ENCODE peak calls at places on chromosome 17, in four cellular contexts. One of them, this sample, is unnamed.
A peak's percentile ranks its signal among the peaks of the same experiment; 100 is the strongest.

GRCh38 chr17:81422776-81423697 is 27.8 kb downstream of the BAHCC1 start:
- DNase-seq in fibroblast of mammary gland: peak; percentile 95
- DNase-seq in ascending aorta: peak; percentile 97
- DNase-seq in right atrium auricular region: peak; percentile 93
- DNase-seq in this sample: no peak

GRCh38 chr17:8964801-8965393 is 610 bp downstream of the PIK3R5 start:
- DNase-seq in fibroblast of mammary gland: no peak
- DNase-seq in right atrium auricular region: no peak
- DNase-seq in ascending aorta: no peak
- DNase-seq in this sample: peak; percentile 7

GRCh38 chr17:56995776-56996175 is 17.8 kb downstream of the SCPEP1 start:
- DNase-seq in right atrium auricular region: no peak
- DNase-seq in fibroblast of mammary gland: no peak
- DNase-seq in ascending aorta: no peak
- DNase-seq in this sample: no peak

GRCh38 chr17:42975265-42975664 is 4.6 kb downstream of the PTGES3L start:
- DNase-seq in right atrium auricular region: no peak
- DNase-seq in fibroblast of mammary gland: no peak
- DNase-seq in ascending aorta: no peak
- DNase-seq in this sample: no peak

GRCh38 chr17:83162035-83162745 is 82.8 kb downstream of the METRNL start:
- DNase-seq in right atrium auricular region: no peak
- DNase-seq in fibroblast of mammary gland: no peak
- DNase-seq in ascending aorta: no peak
- DNase-seq in this sample: no peak

GRCh38 chr17:3037259-3037658 is 26.1 kb downstream of the OR1D5 start:
- DNase-seq in ascending aorta: no peak
- DNase-seq in right atrium auricular region: no peak
- DNase-seq in fibroblast of mammary gland: no peak
- DNase-seq in this sample: no peak

GRCh38 chr17:8867361-8867981 is at the start of gene PIK3R6:
- DNase-seq in ascending aorta: peak; percentile 49
- DNase-seq in fibroblast of mammary gland: no peak
- DNase-seq in right atrium auricular region: no peak
- DNase-seq in this sample: no peak

GRCh38 chr17:4898351-4898750 is 985 bp upstream of the C17orf107 start:
- DNase-seq in right atrium auricular region: no peak
- DNase-seq in ascending aorta: no peak
- DNase-seq in fibroblast of mammary gland: no peak
- DNase-seq in this sample: no peak

GRCh38 chr17:8162232-8162996 is at the start of gene VAMP2:
- DNase-seq in right atrium auricular region: no peak
- DNase-seq in fibroblast of mammary gland: peak; percentile 50
- DNase-seq in ascending aorta: peak; percentile 92
- DNase-seq in this sample: peak; percentile 84

GRCh38 chr17:48997103-48997826 is at the start of gene IGF2BP1:
- DNase-seq in fibroblast of mammary gland: peak; percentile 18
- DNase-seq in right atrium auricular region: peak; percentile 51
- DNase-seq in ascending aorta: no peak
- DNase-seq in this sample: peak; percentile 58

GRCh38 chr17:80709090-80709695 is 164.6 kb downstream of the RPTOR start:
- DNase-seq in ascending aorta: no peak
- DNase-seq in fibroblast of mammary gland: no peak
- DNase-seq in right atrium auricular region: no peak
- DNase-seq in this sample: no peak

GRCh38 chr17:32487460-32488176 is 825 bp downstream of the CDK5R1 start:
- DNase-seq in fibroblast of mammary gland: no peak
- DNase-seq in right atrium auricular region: no peak
- DNase-seq in ascending aorta: no peak
- DNase-seq in this sample: no peak

GRCh38 chr17:5522476-5522875 is 36.1 kb downstream of the MIS12 start:
- DNase-seq in fibroblast of mammary gland: no peak
- DNase-seq in right atrium auricular region: no peak
- DNase-seq in ascending aorta: no peak
- DNase-seq in this sample: no peak

GRCh38 chr17:59668816-59669215 is 38.4 kb downstream of the PTRH2 start:
- DNase-seq in fibroblast of mammary gland: peak; percentile 95
- DNase-seq in right atrium auricular region: no peak
- DNase-seq in ascending aorta: no peak
- DNase-seq in this sample: no peak

GRCh38 chr17:40666366-40666765 is 1.4 kb upstream of the KRT222 start:
- DNase-seq in ascending aorta: no peak
- DNase-seq in fibroblast of mammary gland: no peak
- DNase-seq in right atrium auricular region: no peak
- DNase-seq in this sample: no peak

GRCh38 chr17:45430738-45431530 is 1.7 kb downstream of the ARHGAP27 start:
- DNase-seq in ascending aorta: no peak
- DNase-seq in fibroblast of mammary gland: no peak
- DNase-seq in right atrium auricular region: no peak
- DNase-seq in this sample: no peak

GRCh38 chr17:47204722-47205418 is 4.3 kb upstream of the MYL4 start:
- DNase-seq in right atrium auricular region: no peak
- DNase-seq in ascending aorta: no peak
- DNase-seq in fibroblast of mammary gland: peak; percentile 75
- DNase-seq in this sample: no peak

GRCh38 chr17:78315355-78316114 is 44.3 kb downstream of the SOCS3 start:
- DNase-seq in right atrium auricular region: peak; percentile 94
- DNase-seq in ascending aorta: peak; percentile 97
- DNase-seq in fibroblast of mammary gland: peak; percentile 97
- DNase-seq in this sample: no peak

GRCh38 chr17:66942453-66943264 is 21.8 kb upstream of the CACNG4 start:
- DNase-seq in fibroblast of mammary gland: no peak
- DNase-seq in ascending aorta: no peak
- DNase-seq in right atrium auricular region: no peak
- DNase-seq in this sample: no peak
- TF ChIP-seq CTCF in fibroblast of mammary gland: no peak
- TF ChIP-seq CTCF in ascending aorta: no peak
- TF ChIP-seq CTCF in right atrium auricular region: no peak
- TF ChIP-seq CTCF in this sample: no peak

DNA sequence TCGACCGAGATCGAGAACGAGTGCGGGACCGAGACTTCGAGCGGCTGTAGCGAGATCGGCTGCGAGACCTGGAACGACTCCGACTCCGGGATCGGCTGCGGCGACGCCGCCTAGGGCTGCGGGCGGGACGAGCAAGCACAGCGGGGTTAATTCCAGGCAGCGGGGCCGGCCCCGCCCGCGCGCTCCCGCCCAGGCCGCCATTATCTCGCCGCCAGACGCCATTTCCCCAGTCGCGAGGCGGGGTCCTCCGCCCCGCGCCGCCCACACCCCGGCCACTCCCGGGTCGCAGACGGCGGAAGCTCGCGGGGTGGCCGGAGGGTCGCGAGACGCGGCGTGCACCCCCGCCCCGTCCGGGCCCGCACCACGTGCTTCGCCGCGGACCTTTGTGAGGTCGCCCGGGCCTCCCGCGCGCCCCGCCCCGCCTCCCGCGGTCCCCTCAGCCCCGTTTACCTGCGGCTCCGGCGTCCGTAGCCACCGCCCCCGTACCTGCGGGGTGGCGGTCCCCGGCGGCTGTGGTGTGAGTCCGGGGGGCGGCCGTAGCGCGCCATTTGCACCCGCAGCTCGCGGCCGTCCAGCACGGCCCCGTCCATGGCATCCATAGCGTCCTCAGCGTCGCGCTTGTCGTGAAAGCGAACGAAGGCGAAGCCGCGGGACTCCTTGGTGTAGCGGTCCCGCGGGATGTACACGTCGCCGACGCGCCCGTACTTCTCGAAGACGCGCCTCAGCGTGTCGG is 616 bp downstream of the SRSF2 start:
- DNase-seq in right atrium auricular region: peak; percentile 77
- DNase-seq in ascending aorta: peak; percentile 85
- DNase-seq in fibroblast of mammary gland: peak; percentile 50
- DNase-seq in this sample: peak; percentile 77
- TF ChIP-seq CTCF in right atrium auricular region: no peak
- TF ChIP-seq CTCF in ascending aorta: peak; percentile 19
- TF ChIP-seq CTCF in fibroblast of mammary gland: no peak
- TF ChIP-seq CTCF in this sample: no peak

DNA sequence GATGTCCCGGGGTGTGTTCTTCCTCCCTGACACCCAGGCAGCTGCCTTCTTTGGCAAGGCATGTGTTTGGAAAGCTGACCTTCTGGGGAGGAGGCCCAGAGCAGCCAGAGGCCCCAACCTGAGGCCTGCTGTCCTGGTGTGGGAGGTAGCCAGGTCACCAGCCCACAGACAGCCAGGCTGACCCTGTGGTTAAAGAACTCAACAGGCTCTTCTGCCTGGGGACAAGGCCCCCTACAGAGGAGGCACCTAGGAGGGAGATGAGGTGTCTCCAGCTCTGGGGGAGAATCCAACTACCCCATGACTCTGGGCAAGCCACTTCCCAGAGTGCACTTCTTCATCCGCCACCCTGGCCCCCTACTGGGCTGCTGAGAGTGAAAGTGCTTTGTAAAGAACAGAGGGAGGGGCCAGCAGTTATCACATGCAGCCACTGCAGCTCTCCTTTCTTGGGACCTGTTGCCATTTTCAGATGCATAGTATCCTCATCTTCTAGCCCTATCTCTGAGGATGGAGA is 13.1 kb upstream of the SREBF1 start:
- DNase-seq in right atrium auricular region: peak; percentile 73
- DNase-seq in fibroblast of mammary gland: peak; percentile 67
- DNase-seq in ascending aorta: no peak
- DNase-seq in this sample: no peak
- TF ChIP-seq CTCF in right atrium auricular region: no peak
- TF ChIP-seq CTCF in fibroblast of mammary gland: peak; percentile 37
- TF ChIP-seq CTCF in ascending aorta: no peak
- TF ChIP-seq CTCF in this sample: no peak

GRCh38 chr17:73215414-73215813 is 22.6 kb downstream of the COG1 start:
- DNase-seq in fibroblast of mammary gland: no peak
- DNase-seq in ascending aorta: no peak
- DNase-seq in right atrium auricular region: no peak
- DNase-seq in this sample: no peak
- TF ChIP-seq CTCF in fibroblast of mammary gland: no peak
- TF ChIP-seq CTCF in ascending aorta: no peak
- TF ChIP-seq CTCF in right atrium auricular region: no peak
- TF ChIP-seq CTCF in this sample: no peak

DNA sequence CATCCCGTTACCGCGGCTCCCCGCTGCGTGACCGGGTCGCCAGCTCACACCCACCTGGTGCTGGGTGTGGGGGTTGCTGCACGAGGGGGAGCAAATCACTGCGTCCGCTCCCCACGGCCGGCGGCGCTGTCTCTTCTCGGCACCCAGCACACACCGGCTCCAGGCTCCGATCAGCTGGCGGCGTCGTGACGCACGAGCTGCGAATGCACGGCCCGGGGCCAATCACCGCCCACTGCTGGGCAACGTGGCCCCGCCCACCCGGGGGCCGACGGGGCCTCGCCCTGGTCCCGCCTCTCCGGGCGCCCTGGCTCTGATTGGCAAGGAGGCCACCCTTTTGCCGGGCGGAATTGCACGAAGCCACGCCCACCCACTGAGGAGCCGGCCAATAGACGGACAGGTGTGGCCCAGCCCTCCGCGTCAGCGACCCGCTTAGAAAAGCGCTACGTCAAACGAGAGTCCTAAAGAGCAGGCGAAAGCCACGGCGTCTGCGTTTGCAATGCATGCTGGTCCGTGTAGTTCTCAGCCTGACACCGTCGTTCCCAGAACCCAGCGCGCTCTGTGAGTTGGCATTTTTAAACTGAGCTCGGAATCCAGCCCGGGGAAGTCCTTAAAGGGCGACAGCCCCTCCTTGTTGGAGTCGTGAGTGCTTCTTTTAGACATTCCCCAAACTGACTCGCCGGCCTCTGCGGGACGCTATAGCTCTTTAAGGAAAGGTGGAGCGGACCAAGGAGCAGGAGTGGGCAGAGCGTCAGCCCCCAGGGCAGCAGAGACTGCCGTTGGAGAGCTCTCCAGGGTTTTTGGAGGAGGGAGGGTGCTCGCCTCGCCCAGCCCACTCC is 6.1 kb upstream of the TLCD2 start:
- DNase-seq in fibroblast of mammary gland: peak; percentile 100
- DNase-seq in ascending aorta: peak; percentile 100
- DNase-seq in right atrium auricular region: peak; percentile 100
- DNase-seq in this sample: peak; percentile 100
- TF ChIP-seq CTCF in fibroblast of mammary gland: no peak
- TF ChIP-seq CTCF in ascending aorta: no peak
- TF ChIP-seq CTCF in right atrium auricular region: no peak
- TF ChIP-seq CTCF in this sample: no peak

GRCh38 chr17:70394833-70395232 is 225.5 kb downstream of the KCNJ2 start:
- DNase-seq in right atrium auricular region: no peak
- DNase-seq in ascending aorta: no peak
- DNase-seq in fibroblast of mammary gland: no peak
- DNase-seq in this sample: no peak
- TF ChIP-seq CTCF in right atrium auricular region: no peak
- TF ChIP-seq CTCF in ascending aorta: no peak
- TF ChIP-seq CTCF in fibroblast of mammary gland: no peak
- TF ChIP-seq CTCF in this sample: no peak

GRCh38 chr17:38706625-38707298 is 1.7 kb downstream of the MLLT6 start:
- DNase-seq in fibroblast of mammary gland: peak; percentile 18
- DNase-seq in ascending aorta: peak; percentile 63
- DNase-seq in right atrium auricular region: no peak
- DNase-seq in this sample: no peak
- TF ChIP-seq CTCF in fibroblast of mammary gland: no peak
- TF ChIP-seq CTCF in ascending aorta: no peak
- TF ChIP-seq CTCF in right atrium auricular region: no peak
- TF ChIP-seq CTCF in this sample: no peak